ENCODE peak calls at places on chromosome 19, in seven cellular contexts. O is HEK293T; N is activated T-helper 1 cell treated with anti-CD3 and anti-CD28 coated beads, Interleukin-12 subunit alpha, Interleukin-12 subunit beta, Interleukin-2, Interleukin-4 antibody, amounts not matched to agents 30 ng/mL and 10 ng/mL and 1 ng/mL, durations not matched to agents 14 hours and 24 hours and 36 hours; H is left cardiac atrium; B is aorta; D is NCI-H1930; L is activated CD8-positive, alpha-beta memory T cell treated with anti-CD3 and anti-CD28 coated beads for 4 hours. V is an unnamed sample.
A peak's percentile ranks its signal among the peaks of the same experiment; 100 is the strongest.

GRCh38 chr19:45473366-45474190 is 5.8 kb downstream of the FOSB start:
- DNase-seq in N (no peak), H (no peak), D (no peak), O (no peak), L (no peak), B (no peak), V (no peak)

GRCh38 chr19:49474545-49474930 is 523 bp downstream of the FLT3LG start:
- DNase-seq in L (no peak), N (no peak), O (no peak), B (no peak), H (no peak), D (no peak), V (no peak)

GRCh38 chr19:23259961-23260360 is 9.8 kb upstream of the ZNF724 start:
- DNase-seq in N (no peak), H (no peak), O (no peak), D (no peak), B (no peak), L (no peak), V (no peak)

GRCh38 chr19:51096473-51097165 is 11.6 kb downstream of the CTU1 start:
- DNase-seq in L (no peak), H (no peak), O (no peak), B (no peak), N (no peak), D (no peak), V (peak; percentile 37)

GRCh38 chr19:21130097-21130775 is 11.6 kb upstream of the ZNF431 start:
- DNase-seq in N (no peak), H (no peak), D (no peak), B (no peak), L (no peak), O (no peak), V (no peak)

GRCh38 chr19:1265611-1266115 is 3.5 kb upstream of the CIRBP start:
- DNase-seq in L (no peak), H (peak; percentile 84), D (no peak), O (no peak), N (no peak), B (peak; percentile 91), V (no peak)

GRCh38 chr19:10214784-10215183 is 16.3 kb downstream of the S1PR2 start:
- DNase-seq in L (no peak), H (no peak), O (no peak), D (no peak), N (no peak), B (no peak), V (no peak)

GRCh38 chr19:42038675-42039074 is 31.3 kb downstream of the GRIK5 start:
- DNase-seq in B (no peak), D (no peak), O (no peak), N (no peak), L (no peak), H (peak; percentile 71), V (no peak)

GRCh38 chr19:8611890-8612806 is 1.6 kb upstream of the ADAMTS10 start:
- DNase-seq in O (no peak), D (no peak), H (peak; percentile 83), N (no peak), L (no peak), B (peak; percentile 90), V (no peak)

GRCh38 chr19:31312004-31312403 is 37.2 kb downstream of the TSHZ3 start:
- DNase-seq in N (no peak), L (peak; percentile 4), D (no peak), H (no peak), B (peak; percentile 69), O (no peak), V (no peak)

GRCh38 chr19:15337202-15337601 is 4.9 kb upstream of the BRD4 start:
- DNase-seq in N (no peak), B (no peak), D (no peak), L (no peak), O (no peak), H (no peak), V (no peak)

GRCh38 chr19:43439183-43440063 is 24.7 kb downstream of the TEX101 start:
- DNase-seq in L (no peak), N (peak; percentile 30), B (no peak), D (no peak), H (no peak), O (no peak), V (no peak)

GRCh38 chr19:56111601-56112312 is 9.3 kb downstream of the ZNF787 start:
- DNase-seq in N (no peak), L (peak; percentile 15), B (peak; percentile 65), D (no peak), O (no peak), H (peak; percentile 73), V (no peak)

GRCh38 chr19:28396259-28396940 is 816.6 kb downstream of the UQCRFS1 start:
- DNase-seq in B (no peak), N (no peak), L (no peak), D (no peak), O (no peak), H (no peak), V (no peak)

GRCh38 chr19:35848919-35849505 is 3.3 kb downstream of the NPHS1 start:
- DNase-seq in D (no peak), B (peak; percentile 46), O (no peak), L (no peak), N (no peak), H (no peak), V (no peak)

GRCh38 chr19:50349277-50350057 is 16.0 kb downstream of the NAPSA start:
- DNase-seq in L (no peak), O (no peak), H (no peak), N (no peak), B (no peak), D (no peak), V (no peak)

GRCh38 chr19:55640577-55641375 is at the start of gene ZNF580:
- DNase-seq in L (no peak), O (peak; percentile 66), N (peak; percentile 60), H (peak; percentile 80), D (peak; percentile 78), B (peak; percentile 78), V (no peak)

GRCh38 chr19:18744019-18744418 is 47.1 kb downstream of the COMP start:
- DNase-seq in O (no peak), B (no peak), N (no peak), H (no peak), L (no peak), D (no peak), V (no peak)

GRCh38 chr19:50968709-50969412 is 530 bp downstream of the KLK6 start:
- DNase-seq in B (no peak), N (no peak), L (no peak), O (no peak), D (no peak), H (no peak), V (no peak)